ENCODE peak calls at places on chromosome 22, in four cellular contexts. U, T, O and P are unnamed samples.

GRCh38 chr22:29795663-29796062 is 28.5 kb downstream of the UQCR10 start:
- DNase-seq in U (no peak), T (no peak), O (no peak), P (no peak)

GRCh38 chr22:28230682-28231081 is 311.6 kb upstream of the PITPNB start:
- DNase-seq in U (no peak), T (no peak), O (peak; percentile 38), P (no peak)

GRCh38 chr22:36208934-36209333 is 7.3 kb upstream of the APOL4 start:
- DNase-seq in U (no peak), T (no peak), O (no peak), P (no peak)

GRCh38 chr22:49062155-49063039 is 765.3 kb downstream of the BRD1 start:
- DNase-seq in U (peak; percentile 46), T (no peak), O (no peak), P (no peak)

GRCh38 chr22:45398214-45398613 is 15.2 kb downstream of the SMC1B start:
- DNase-seq in U (no peak), T (no peak), O (no peak), P (no peak)

GRCh38 chr22:28817919-28818859 is 17.8 kb upstream of the XBP1 start:
- DNase-seq in U (peak; percentile 76), T (no peak), O (no peak), P (no peak)

GRCh38 chr22:20221421-20222340 is 46.4 kb downstream of the RTN4R start:
- DNase-seq in U (no peak), T (no peak), O (no peak), P (no peak)

GRCh38 chr22:17587631-17588030 is 24.3 kb downstream of the SLC25A18 start:
- DNase-seq in U (peak; percentile 38), T (no peak), O (no peak), P (no peak)

GRCh38 chr22:39287076-39287743 is 32.2 kb downstream of the RPL3 start:
- DNase-seq in U (no peak), T (no peak), O (no peak), P (no peak)

GRCh38 chr22:35912668-35913067 is 116.0 kb downstream of the RBFOX2 start:
- DNase-seq in U (no peak), T (no peak), O (no peak), P (no peak)

GRCh38 chr22:41444360-41445170 is 2.0 kb downstream of the TOB2 start:
- DNase-seq in U (peak; percentile 94), T (peak; percentile 79), O (peak; percentile 98), P (peak; percentile 71)

GRCh38 chr22:36910461-36910860 is 3.0 kb upstream of the CSF2RB start:
- DNase-seq in U (no peak), T (no peak), O (no peak), P (no peak)

GRCh38 chr22:34973016-34973415 is 92.9 kb upstream of the ISX start:
- DNase-seq in U (no peak), T (no peak), O (no peak), P (no peak)

GRCh38 chr22:28911777-28912669 is 28.7 kb downstream of the ZNRF3 start:
- DNase-seq in U (no peak), T (no peak), O (peak; percentile 66), P (no peak)

GRCh38 chr22:48346911-48347310 is 1480.8 kb downstream of the BRD1 start:
- DNase-seq in U (no peak), T (no peak), O (no peak), P (no peak)

GRCh38 chr22:43745783-43746356 is 66.2 kb downstream of the EFCAB6 start:
- DNase-seq in U (no peak), T (no peak), O (no peak), P (no peak)

GRCh38 chr22:46752286-46752685 is 10.2 kb upstream of the TBC1D22A start:
- DNase-seq in U (no peak), T (no peak), O (no peak), P (no peak)

GRCh38 chr22:46750530-46750800 is 12.0 kb upstream of the TBC1D22A start:
- DNase-seq in U (no peak), T (no peak), O (no peak), P (no peak)

GRCh38 chr22:46749682-46750529 is 11.9 kb upstream of the CERK start:
- DNase-seq in U (peak; percentile 66), T (no peak), O (no peak), P (no peak)

GRCh38 chr22:46748948-46749681 is 11.1 kb upstream of the CERK start:
- DNase-seq in U (peak; percentile 67), T (peak; percentile 81), O (peak; percentile 64), P (peak; percentile 57)

DNA sequence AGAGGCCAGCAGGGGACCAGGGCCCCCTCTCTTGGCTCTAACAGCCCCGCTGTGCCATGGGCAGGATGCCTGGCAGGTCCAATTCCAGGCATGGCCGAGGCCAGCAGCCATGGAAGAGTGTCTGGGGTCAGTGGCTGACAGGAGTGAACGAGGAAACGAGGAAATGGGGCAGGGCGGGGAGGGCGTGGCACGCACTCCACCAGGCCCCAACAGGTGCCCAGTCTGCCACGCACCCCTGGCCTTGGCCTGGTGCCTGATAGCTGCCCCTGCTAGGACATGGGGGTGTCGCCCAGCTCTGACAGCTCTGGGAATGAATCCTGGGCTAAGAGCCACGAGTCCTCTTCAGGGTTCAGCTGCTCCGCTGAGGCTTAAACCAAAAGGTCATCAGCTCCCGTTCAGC is 11.6 kb upstream of the TBC1D22A start:
- DNase-seq in U (peak; percentile 68), T (no peak), O (no peak), P (no peak)
- H3K27ac ChIP-seq in U (peak overlapping the region; percentile 31), T (peak overlapping the region; percentile 29), O (no peak overlapping the region), P (no peak overlapping the region)

GRCh38 chr22:50175191-50175461 is 4.6 kb downstream of the PANX2 start:
- DNase-seq in U (no peak), T (no peak), O (no peak), P (no peak)
- TF ChIP-seq CTCF in U (no peak), T (no peak), O (no peak), P (no peak)

GRCh38 chr22:30881361-30882180 is 87.0 kb downstream of the MORC2 start:
- DNase-seq in U (peak; percentile 47), T (no peak), O (peak; percentile 13), P (no peak)
- H3K27ac ChIP-seq in U (no peak overlapping the region), T (no peak overlapping the region), O (peak overlapping the region; percentile 62), P (no peak overlapping the region)

DNA sequence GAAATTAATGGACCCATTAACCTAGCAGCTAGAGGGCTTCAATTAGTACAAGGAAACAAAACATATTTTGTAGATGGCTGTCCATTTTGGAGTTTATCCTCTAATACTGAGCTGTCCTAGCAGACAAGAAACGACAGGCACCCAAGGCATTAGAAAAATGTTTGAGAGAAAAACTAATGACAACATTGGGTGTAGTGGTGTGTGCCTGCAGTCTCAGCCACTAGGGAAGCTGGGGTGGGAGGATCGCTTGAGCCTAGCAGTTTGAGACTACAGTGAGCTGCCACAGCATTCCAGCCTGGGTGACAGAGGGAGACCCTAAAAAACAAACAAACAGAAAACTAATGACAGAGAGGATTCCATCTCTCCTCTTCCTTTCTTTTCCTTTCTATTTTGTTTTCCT is 1.5 kb downstream of the A4GALT start:
- DNase-seq in U (no peak), T (no peak), O (peak; percentile 14), P (no peak)
- TF ChIP-seq CTCF in U (peak; percentile 5), T (no peak), O (no peak), P (no peak)

GRCh38 chr22:21674611-21675010 is 8.8 kb downstream of the PPIL2 start:
- DNase-seq in U (no peak), T (no peak), O (no peak), P (no peak)
- H3K27ac ChIP-seq in U (no peak overlapping the region), T (no peak overlapping the region), O (no peak overlapping the region), P (no peak overlapping the region)